ENCODE peak calls at places on chromosome 4, in five cellular contexts. B is GM23248; X is effector memory CD4-positive, alpha-beta T cell; P is CD8-positive, alpha-beta T cell; Q is naive thymus-derived CD4-positive, alpha-beta T cell. U is an unnamed sample.

GRCh38 chr4:19327364-19327763 is 924.3 kb upstream of the SLIT2 start:
- DNase-seq in B (peak; percentile 49), P (no peak), X (no peak), Q (no peak), U (no peak)

GRCh38 chr4:91622925-91623600 is 680.7 kb upstream of the GRID2 start:
- DNase-seq in B (no peak), X (no peak), P (no peak), Q (no peak), U (no peak)

GRCh38 chr4:136395212-136395722 is 1137.0 kb downstream of the PCDH18 start:
- DNase-seq in Q (no peak), B (no peak), X (no peak), P (no peak), U (no peak)

GRCh38 chr4:186845137-186845842 is 121.6 kb upstream of the FAT1 start:
- DNase-seq in Q (no peak), P (no peak), B (peak; percentile 87), X (no peak), U (no peak)

GRCh38 chr4:109332926-109333464 is 30.5 kb upstream of the COL25A1 start:
- DNase-seq in Q (no peak), B (peak; percentile 14), P (no peak), X (no peak), U (no peak)

GRCh38 chr4:1597021-1597931 is 86.8 kb downstream of the FAM53A start:
- DNase-seq in Q (no peak), P (no peak), X (no peak), B (no peak), U (no peak)

GRCh38 chr4:187333151-187333550 is 609.5 kb upstream of the FAT1 start:
- DNase-seq in B (no peak), X (no peak), Q (no peak), P (no peak), U (no peak)

GRCh38 chr4:76373919-76374552 is 46.9 kb downstream of the CCDC158 start:
- DNase-seq in B (peak; percentile 70), P (no peak), X (no peak), Q (no peak), U (no peak)

GRCh38 chr4:160020804-160021203 is 917.9 kb downstream of the RAPGEF2 start:
- DNase-seq in P (no peak), X (no peak), B (no peak), Q (no peak), U (no peak)

GRCh38 chr4:52670121-52670520 is 11.0 kb upstream of the USP46 start:
- DNase-seq in P (no peak), Q (no peak), X (no peak), B (no peak), U (no peak)

GRCh38 chr4:15332377-15332776 is 95.5 kb upstream of the C1QTNF7 start:
- DNase-seq in Q (no peak), X (no peak), P (no peak), B (peak; percentile 26), U (no peak)

GRCh38 chr4:169116270-169116901 is 106.3 kb upstream of the CBR4 start:
- DNase-seq in Q (no peak), B (peak; percentile 65), X (no peak), P (no peak), U (no peak)

GRCh38 chr4:26741491-26741871 is 119.2 kb upstream of the STIM2 start:
- DNase-seq in Q (no peak), P (no peak), B (peak; percentile 5), X (no peak), U (no peak)

GRCh38 chr4:103887191-103887590 is 167.4 kb upstream of the TACR3 start:
- DNase-seq in B (peak; percentile 14), P (no peak), Q (no peak), X (no peak), U (no peak)

GRCh38 chr4:76365636-76366035 is 55.3 kb downstream of the CCDC158 start:
- DNase-seq in P (no peak), X (no peak), B (peak; percentile 59), Q (no peak), U (no peak)

GRCh38 chr4:177265729-177266128 is 43.9 kb upstream of the NEIL3 start:
- DNase-seq in B (no peak), X (no peak), Q (no peak), P (no peak), U (no peak)

GRCh38 chr4:93312299-93312698 is 516.3 kb upstream of the ATOH1 start:
- DNase-seq in X (no peak), B (no peak), Q (no peak), P (no peak), U (no peak)

GRCh38 chr4:130985371-130985770 is 1889.4 kb downstream of the C4orf33 start:
- DNase-seq in B (no peak), X (no peak), P (no peak), Q (no peak), U (no peak)

GRCh38 chr4:24248674-24249644 is 335.4 kb downstream of the DHX15 start:
- DNase-seq in B (no peak), Q (no peak), X (no peak), P (no peak), U (no peak)

GRCh38 chr4:153573881-153574807 is 108.0 kb downstream of the TMEM131L start:
- DNase-seq in P (peak; percentile 29), B (peak; percentile 87), X (peak; percentile 20), Q (peak; percentile 12), U (no peak)

GRCh38 chr4:36601864-36602263 is 320.4 kb downstream of the DTHD1 start:
- DNase-seq in B (no peak), X (no peak), Q (no peak), P (no peak), U (no peak)

GRCh38 chr4:38667005-38667771 is 3.2 kb downstream of the KLF3 start:
- DNase-seq in B (peak; percentile 98), X (peak; percentile 50), Q (no peak), P (peak; percentile 55), U (peak; percentile 74)

GRCh38 chr4:94621491-94622080 is 136.2 kb upstream of the BMPR1B start:
- DNase-seq in X (no peak), B (peak; percentile 62), P (no peak), Q (no peak), U (no peak)

GRCh38 chr4:42712854-42713253 is 55.9 kb upstream of the ATP8A1 start:
- DNase-seq in B (no peak), P (no peak), X (no peak), Q (no peak), U (no peak)

GRCh38 chr4:5500165-5500564 is 208.2 kb downstream of the EVC2 start:
- DNase-seq in Q (no peak), B (peak; percentile 54), P (no peak), X (no peak), U (no peak)

GRCh38 chr4:186037692-186038658 is 31.0 kb upstream of the TLR3 start:
- DNase-seq in P (no peak), B (peak; percentile 69), Q (no peak), X (no peak), U (no peak)

GRCh38 chr4:128220286-128221235 is 67.1 kb downstream of the PGRMC2 start:
- DNase-seq in P (no peak), X (no peak), B (peak; percentile 77), Q (no peak), U (no peak)

GRCh38 chr4:155403886-155404285 is 27.1 kb upstream of the MAP9 start:
- DNase-seq in B (peak; percentile 60), Q (no peak), X (no peak), P (no peak), U (no peak)

GRCh38 chr4:138671606-138672084 is 343.9 kb upstream of the NOCT start:
- DNase-seq in Q (no peak), X (no peak), P (no peak), B (no peak), U (no peak)

GRCh38 chr4:87092389-87093141 is 127.9 kb downstream of the KLHL8 start:
- DNase-seq in B (peak; percentile 95), X (no peak), Q (no peak), P (no peak), U (peak; percentile 43)

GRCh38 chr4:110632506-110633357 is 9.9 kb upstream of the PITX2 start:
- DNase-seq in P (no peak), B (no peak), Q (no peak), X (no peak), U (no peak)

GRCh38 chr4:41144812-41145211 is 69.5 kb downstream of the APBB2 start:
- DNase-seq in B (peak; percentile 12), P (no peak), Q (no peak), X (no peak), U (no peak)

GRCh38 chr4:4867745-4868505 is 8.5 kb downstream of the MSX1 start:
- DNase-seq in Q (no peak), X (no peak), B (no peak), P (no peak), U (no peak)

GRCh38 chr4:155541716-155542115 is 124.9 kb upstream of the GUCY1A1 start:
- DNase-seq in B (no peak), Q (no peak), X (no peak), P (no peak), U (no peak)

GRCh38 chr4:151798678-151799416 is 38.0 kb upstream of the GATB start:
- DNase-seq in P (no peak), B (peak; percentile 30), Q (no peak), X (no peak), U (no peak)
- H3K9me3 ChIP-seq in P (no peaks in the 10 kb centered on the region), B (no peaks in the 10 kb centered on the region), Q (no peaks in the 10 kb centered on the region), X (no peaks in the 10 kb centered on the region), U (no peaks in the 10 kb centered on the region)

DNA sequence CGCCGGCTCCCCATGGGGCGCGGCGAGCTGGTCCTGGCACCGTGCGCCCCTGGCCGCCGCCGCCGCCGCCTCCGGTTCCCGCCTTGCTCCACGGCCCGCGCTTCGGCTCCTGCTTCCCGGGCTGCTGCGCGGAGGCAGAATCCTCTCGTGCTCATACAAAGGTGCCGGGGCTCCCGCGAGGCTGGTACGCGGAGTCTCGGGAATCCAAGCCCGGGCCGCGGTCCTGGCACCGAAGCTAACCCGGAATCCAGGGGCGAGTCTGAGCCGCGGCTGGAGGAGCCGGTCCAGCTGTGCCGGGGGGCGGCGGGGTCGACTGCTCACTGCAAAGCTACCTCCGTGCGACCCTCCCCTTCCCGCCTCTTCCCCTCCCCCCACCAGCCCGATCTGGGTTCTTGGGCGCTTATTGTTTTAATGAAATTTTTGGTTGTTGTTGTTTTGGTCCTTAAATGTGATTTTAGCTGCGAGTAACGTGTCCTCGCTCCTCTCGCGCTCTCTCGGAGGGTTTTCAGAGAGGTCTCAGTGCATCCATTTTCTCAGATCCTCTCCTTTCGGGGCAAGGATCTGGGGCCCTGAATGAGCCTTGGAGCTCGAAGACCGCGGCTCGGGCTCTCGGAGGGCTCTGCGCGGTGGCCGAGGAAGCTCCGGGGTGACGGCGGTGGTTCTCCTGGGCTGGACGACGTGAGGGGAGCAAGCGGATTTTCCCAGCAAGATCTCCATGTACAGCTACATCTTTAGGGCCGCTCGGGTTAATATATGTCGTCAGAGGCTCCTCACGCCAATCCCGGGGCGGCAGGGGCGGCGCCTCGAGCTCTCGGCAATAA is at the start of gene HAND2:
- DNase-seq in X (no peak), Q (no peak), B (peak; percentile 97), P (no peak), U (no peak)
- H3K4me3 ChIP-seq in X (peak within 1 kb of the TSS; percentile 13), Q (no peak within 1 kb of the TSS), B (peak within 1 kb of the TSS; percentile 97), P (peak within 1 kb of the TSS; percentile 7), U (peak within 1 kb of the TSS; percentile 76)

GRCh38 chr4:97477974-97478373 is 665.3 kb downstream of the STPG2 start:
- DNase-seq in X (no peak), Q (no peak), B (no peak), P (no peak), U (no peak)
- H3K9me3 ChIP-seq in X (no peaks in the 10 kb centered on the region), Q (no peaks in the 10 kb centered on the region), B (no peaks in the 10 kb centered on the region), P (no peaks in the 10 kb centered on the region), U (no peaks in the 10 kb centered on the region)

GRCh38 chr4:78779280-78779679 is 3.1 kb downstream of the BMP2K start:
- DNase-seq in X (no peak), B (peak; percentile 23), Q (no peak), P (no peak), U (no peak)
- H3K4me3 ChIP-seq in X (no peak overlapping the region), B (peak overlapping the region; percentile 84), Q (no peak overlapping the region), P (no peak overlapping the region), U (peak overlapping the region; percentile 77)

U was measured in thoracic aorta.